ENCODE peak calls at places on chromosomes 3 and 15, in five cellular contexts. U, C, O, R and H are unnamed samples.
A peak's percentile ranks its signal among the peaks of the same experiment; 100 is the strongest.

GRCh38 chr15:74130089-74130848 is at the start of gene ISLR2:
- DNase-seq in O (no peak), U (no peak), C (no peak), R (peak; percentile 26), H (no peak)

GRCh38 chr15:36156855-36157521 is 422.4 kb upstream of the CDIN1 start:
- DNase-seq in O (no peak), C (no peak), R (peak; percentile 68), U (no peak), H (no peak)

GRCh38 chr15:78448441-78449219 is 10.6 kb downstream of the IREB2 start:
- DNase-seq in O (no peak), C (no peak), U (no peak), R (no peak), H (no peak)

GRCh38 chr3:41265823-41266273 is 66.5 kb downstream of the CTNNB1 start:
- DNase-seq in R (peak; percentile 47), O (peak; percentile 59), C (no peak), U (no peak), H (no peak)

GRCh38 chr3:99532246-99532645 is 106.1 kb upstream of the COL8A1 start:
- DNase-seq in C (peak; percentile 64), U (no peak), O (peak; percentile 83), R (peak; percentile 65), H (peak; percentile 26)

GRCh38 chr15:98124576-98124975 is 164.1 kb downstream of the ARRDC4 start:
- DNase-seq in R (no peak), U (no peak), C (no peak), O (no peak), H (no peak)

GRCh38 chr3:115086379-115086778 is 60.7 kb downstream of the ZBTB20 start:
- DNase-seq in C (no peak), U (no peak), R (no peak), O (no peak), H (no peak)

GRCh38 chr3:160697628-160698382 is 20.8 kb downstream of the ARL14 start:
- DNase-seq in R (peak; percentile 50), O (no peak), C (no peak), U (no peak), H (no peak)

GRCh38 chr3:52469001-52469400 is 13.6 kb downstream of the NISCH start:
- DNase-seq in R (no peak), C (no peak), U (no peak), O (no peak), H (peak; percentile 5)

GRCh38 chr3:111541911-111542483 is at the start of gene CD96:
- DNase-seq in C (no peak), R (no peak), O (peak; percentile 57), U (no peak), H (no peak)

GRCh38 chr3:42431099-42431498 is 20.7 kb upstream of the LYZL4 start:
- DNase-seq in U (no peak), C (no peak), O (no peak), R (no peak), H (no peak)

GRCh38 chr3:27279153-27279552 is 90.0 kb downstream of the NEK10 start:
- DNase-seq in C (no peak), O (no peak), U (no peak), R (peak; percentile 50), H (no peak)

GRCh38 chr3:20930034-20930433 is 744.0 kb upstream of the SGO1 start:
- DNase-seq in U (no peak), C (peak; percentile 26), O (peak; percentile 7), R (peak; percentile 17), H (no peak)

GRCh38 chr3:72273615-72274014 is 488.7 kb upstream of the PROK2 start:
- DNase-seq in C (peak; percentile 37), U (no peak), R (peak; percentile 60), O (no peak), H (no peak)

GRCh38 chr15:67024322-67024997 is 40.9 kb upstream of the SMAD3 start:
- DNase-seq in C (no peak), R (peak; percentile 92), O (peak; percentile 95), U (no peak), H (peak; percentile 81)

GRCh38 chr3:86988986-86989385 is 2.0 kb downstream of the VGLL3 start:
- DNase-seq in R (no peak), C (no peak), O (peak; percentile 32), U (no peak), H (no peak)